ENCODE peak calls at places on chromosomes 2 and 18, in ten cellular contexts. One of them, this sample, is unnamed.

GRCh38 chr2:201532686-201533304 is 81.3 kb downstream of the STRADB start:
- DNase-seq in body of pancreas: no peak
- DNase-seq in sciatic nerve: no peak
- DNase-seq in activated CD8-positive, alpha-beta T cell treated with anti-CD3 and anti-CD28 coated beads, Interleukin-2, amount 10 ng/mL, durations not matched to agents 7 days and 5 days: peak
- DNase-seq in H9: no peak
- DNase-seq in LoVo: peak
- DNase-seq in AG10803: peak
- DNase-seq in GM03348: peak
- DNase-seq in heart right ventricle: no peak
- DNase-seq in NCI-H2029: no peak
- DNase-seq in this sample: peak

GRCh38 chr2:202643012-202643858 is 8.5 kb downstream of the FAM117B start:
- DNase-seq in body of pancreas: no peak
- DNase-seq in sciatic nerve: no peak
- DNase-seq in activated CD8-positive, alpha-beta T cell treated with anti-CD3 and anti-CD28 coated beads, Interleukin-2, amount 10 ng/mL, durations not matched to agents 7 days and 5 days: peak
- DNase-seq in H9: no peak
- DNase-seq in LoVo: no peak
- DNase-seq in AG10803: no peak
- DNase-seq in GM03348: no peak
- DNase-seq in heart right ventricle: no peak
- DNase-seq in NCI-H2029: no peak
- DNase-seq in this sample: no peak

GRCh38 chr18:49070552-49070951 is 119.8 kb upstream of the SMAD7 start:
- DNase-seq in body of pancreas: no peak
- DNase-seq in sciatic nerve: no peak
- DNase-seq in activated CD8-positive, alpha-beta T cell treated with anti-CD3 and anti-CD28 coated beads, Interleukin-2, amount 10 ng/mL, durations not matched to agents 7 days and 5 days: no peak
- DNase-seq in H9: no peak
- DNase-seq in LoVo: no peak
- DNase-seq in AG10803: no peak
- DNase-seq in GM03348: no peak
- DNase-seq in heart right ventricle: no peak
- DNase-seq in NCI-H2029: no peak
- DNase-seq in this sample: no peak

GRCh38 chr2:112884869-112885502 is 26.0 kb upstream of the IL37 start:
- DNase-seq in body of pancreas: peak
- DNase-seq in sciatic nerve: no peak
- DNase-seq in activated CD8-positive, alpha-beta T cell treated with anti-CD3 and anti-CD28 coated beads, Interleukin-2, amount 10 ng/mL, durations not matched to agents 7 days and 5 days: peak
- DNase-seq in H9: peak
- DNase-seq in LoVo: peak
- DNase-seq in AG10803: peak
- DNase-seq in GM03348: peak
- DNase-seq in heart right ventricle: peak
- DNase-seq in NCI-H2029: no peak
- DNase-seq in this sample: peak

GRCh38 chr2:69914235-69915049 is 467 bp upstream of the MXD1 start:
- DNase-seq in body of pancreas: peak
- DNase-seq in sciatic nerve: peak
- DNase-seq in activated CD8-positive, alpha-beta T cell treated with anti-CD3 and anti-CD28 coated beads, Interleukin-2, amount 10 ng/mL, durations not matched to agents 7 days and 5 days: peak
- DNase-seq in H9: peak
- DNase-seq in LoVo: peak
- DNase-seq in AG10803: peak
- DNase-seq in GM03348: peak
- DNase-seq in heart right ventricle: peak
- DNase-seq in NCI-H2029: peak
- DNase-seq in this sample: peak

GRCh38 chr2:216308532-216308931 is 63.8 kb downstream of the MARCHF4 start:
- DNase-seq in body of pancreas: no peak
- DNase-seq in sciatic nerve: no peak
- DNase-seq in activated CD8-positive, alpha-beta T cell treated with anti-CD3 and anti-CD28 coated beads, Interleukin-2, amount 10 ng/mL, durations not matched to agents 7 days and 5 days: no peak
- DNase-seq in H9: no peak
- DNase-seq in LoVo: no peak
- DNase-seq in AG10803: peak
- DNase-seq in GM03348: peak
- DNase-seq in heart right ventricle: no peak
- DNase-seq in NCI-H2029: peak
- DNase-seq in this sample: no peak

GRCh38 chr2:147760984-147761383 is 83.8 kb upstream of the ACVR2A start:
- DNase-seq in body of pancreas: no peak
- DNase-seq in sciatic nerve: no peak
- DNase-seq in activated CD8-positive, alpha-beta T cell treated with anti-CD3 and anti-CD28 coated beads, Interleukin-2, amount 10 ng/mL, durations not matched to agents 7 days and 5 days: no peak
- DNase-seq in H9: no peak
- DNase-seq in LoVo: no peak
- DNase-seq in AG10803: peak
- DNase-seq in GM03348: peak
- DNase-seq in heart right ventricle: no peak
- DNase-seq in NCI-H2029: no peak
- DNase-seq in this sample: no peak

GRCh38 chr2:238956676-238957075 is 108.8 kb downstream of the TWIST2 start:
- DNase-seq in body of pancreas: no peak
- DNase-seq in sciatic nerve: no peak
- DNase-seq in activated CD8-positive, alpha-beta T cell treated with anti-CD3 and anti-CD28 coated beads, Interleukin-2, amount 10 ng/mL, durations not matched to agents 7 days and 5 days: no peak
- DNase-seq in H9: peak
- DNase-seq in LoVo: no peak
- DNase-seq in AG10803: no peak
- DNase-seq in GM03348: no peak
- DNase-seq in heart right ventricle: no peak
- DNase-seq in NCI-H2029: peak
- DNase-seq in this sample: no peak

GRCh38 chr2:240437181-240437860 is 1.9 kb downstream of the GPC1 start:
- DNase-seq in body of pancreas: peak
- DNase-seq in sciatic nerve: peak
- DNase-seq in activated CD8-positive, alpha-beta T cell treated with anti-CD3 and anti-CD28 coated beads, Interleukin-2, amount 10 ng/mL, durations not matched to agents 7 days and 5 days: no peak
- DNase-seq in H9: no peak
- DNase-seq in LoVo: no peak
- DNase-seq in AG10803: no peak
- DNase-seq in GM03348: no peak
- DNase-seq in heart right ventricle: no peak
- DNase-seq in NCI-H2029: no peak
- DNase-seq in this sample: no peak

GRCh38 chr2:100588071-100588786 is 25.4 kb downstream of the PDCL3 start:
- DNase-seq in body of pancreas: no peak
- DNase-seq in sciatic nerve: no peak
- DNase-seq in activated CD8-positive, alpha-beta T cell treated with anti-CD3 and anti-CD28 coated beads, Interleukin-2, amount 10 ng/mL, durations not matched to agents 7 days and 5 days: peak
- DNase-seq in H9: no peak
- DNase-seq in LoVo: peak
- DNase-seq in AG10803: peak
- DNase-seq in GM03348: no peak
- DNase-seq in heart right ventricle: no peak
- DNase-seq in NCI-H2029: peak
- DNase-seq in this sample: no peak

GRCh38 chr2:191366199-191366598 is 121.0 kb downstream of the MYO1B start:
- DNase-seq in body of pancreas: no peak
- DNase-seq in sciatic nerve: no peak
- DNase-seq in activated CD8-positive, alpha-beta T cell treated with anti-CD3 and anti-CD28 coated beads, Interleukin-2, amount 10 ng/mL, durations not matched to agents 7 days and 5 days: no peak
- DNase-seq in H9: no peak
- DNase-seq in LoVo: no peak
- DNase-seq in AG10803: peak
- DNase-seq in GM03348: peak
- DNase-seq in heart right ventricle: no peak
- DNase-seq in NCI-H2029: no peak
- DNase-seq in this sample: peak

GRCh38 chr2:10212827-10213226 is 89.9 kb upstream of the HPCAL1 start:
- DNase-seq in body of pancreas: no peak
- DNase-seq in sciatic nerve: no peak
- DNase-seq in activated CD8-positive, alpha-beta T cell treated with anti-CD3 and anti-CD28 coated beads, Interleukin-2, amount 10 ng/mL, durations not matched to agents 7 days and 5 days: no peak
- DNase-seq in H9: no peak
- DNase-seq in LoVo: no peak
- DNase-seq in AG10803: no peak
- DNase-seq in GM03348: no peak
- DNase-seq in heart right ventricle: no peak
- DNase-seq in NCI-H2029: no peak
- DNase-seq in this sample: no peak

GRCh38 chr2:213243189-213244044 is 40.8 kb upstream of the SPAG16 start:
- DNase-seq in body of pancreas: no peak
- DNase-seq in sciatic nerve: no peak
- DNase-seq in activated CD8-positive, alpha-beta T cell treated with anti-CD3 and anti-CD28 coated beads, Interleukin-2, amount 10 ng/mL, durations not matched to agents 7 days and 5 days: no peak
- DNase-seq in H9: no peak
- DNase-seq in LoVo: no peak
- DNase-seq in AG10803: no peak
- DNase-seq in GM03348: no peak
- DNase-seq in heart right ventricle: no peak
- DNase-seq in NCI-H2029: no peak
- DNase-seq in this sample: no peak

GRCh38 chr18:28771849-28772248 is 594.9 kb upstream of the CDH2 start:
- DNase-seq in body of pancreas: no peak
- DNase-seq in sciatic nerve: no peak
- DNase-seq in activated CD8-positive, alpha-beta T cell treated with anti-CD3 and anti-CD28 coated beads, Interleukin-2, amount 10 ng/mL, durations not matched to agents 7 days and 5 days: no peak
- DNase-seq in H9: no peak
- DNase-seq in LoVo: no peak
- DNase-seq in AG10803: no peak
- DNase-seq in GM03348: no peak
- DNase-seq in heart right ventricle: no peak
- DNase-seq in NCI-H2029: no peak
- DNase-seq in this sample: no peak

GRCh38 chr2:216464104-216464720 is 34.4 kb upstream of the RPL37A start:
- DNase-seq in body of pancreas: no peak
- DNase-seq in sciatic nerve: no peak
- DNase-seq in activated CD8-positive, alpha-beta T cell treated with anti-CD3 and anti-CD28 coated beads, Interleukin-2, amount 10 ng/mL, durations not matched to agents 7 days and 5 days: no peak
- DNase-seq in H9: no peak
- DNase-seq in LoVo: no peak
- DNase-seq in AG10803: no peak
- DNase-seq in GM03348: no peak
- DNase-seq in heart right ventricle: peak
- DNase-seq in NCI-H2029: no peak
- DNase-seq in this sample: no peak

GRCh38 chr18:76824754-76825153 is 2.4 kb downstream of the ZNF236 start:
- DNase-seq in body of pancreas: no peak
- DNase-seq in sciatic nerve: no peak
- DNase-seq in activated CD8-positive, alpha-beta T cell treated with anti-CD3 and anti-CD28 coated beads, Interleukin-2, amount 10 ng/mL, durations not matched to agents 7 days and 5 days: no peak
- DNase-seq in H9: no peak
- DNase-seq in LoVo: no peak
- DNase-seq in AG10803: no peak
- DNase-seq in GM03348: no peak
- DNase-seq in heart right ventricle: no peak
- DNase-seq in NCI-H2029: no peak
- DNase-seq in this sample: no peak

This sample was measured in hepatic stellate cell.